ENCODE peak calls at places on chromosome 13, in seven cellular contexts. K is pancreas, X is adrenal gland, B is body of pancreas, F is tibial nerve, H is neuronal stem cell, L is thoracic aorta. N is an unnamed sample.
A peak's percentile ranks its signal among the peaks of the same experiment; 100 is the strongest.

GRCh38 chr13:93226623-93227279 is at the start of gene GPC6:
- DNase-seq in K (no peak), X (peak; percentile 29), B (peak; percentile 59), F (peak; percentile 57), H (peak; percentile 89), L (no peak), N (no peak)

GRCh38 chr13:23899555-23899954 is 2.3 kb upstream of the C1QTNF9B start:
- DNase-seq in K (no peak), X (peak; percentile 41), B (no peak), F (peak; percentile 62), H (no peak), L (no peak), N (peak; percentile 32)

GRCh38 chr13:114161644-114162532 is 17.2 kb upstream of the CFAP97D2 start:
- DNase-seq in K (peak; percentile 43), X (peak; percentile 47), B (peak; percentile 34), F (peak; percentile 40), H (no peak), L (no peak), N (peak; percentile 60)

GRCh38 chr13:108919036-108919907 is 289.9 kb downstream of the MYO16 start:
- DNase-seq in K (no peak), X (peak; percentile 27), B (peak; percentile 18), F (no peak), H (no peak), L (no peak), N (no peak)

GRCh38 chr13:44426461-44426860 is 52.8 kb downstream of the SERP2 start:
- DNase-seq in K (no peak), X (no peak), B (no peak), F (no peak), H (no peak), L (no peak), N (no peak)

GRCh38 chr13:42355118-42355840 is 83.3 kb downstream of the AKAP11 start:
- DNase-seq in K (no peak), X (no peak), B (no peak), F (no peak), H (no peak), L (no peak), N (peak; percentile 84)

GRCh38 chr13:43732726-43733125 is 54.0 kb downstream of the ENOX1 start:
- DNase-seq in K (no peak), X (no peak), B (no peak), F (no peak), H (no peak), L (no peak), N (no peak)

GRCh38 chr13:44309771-44310767 is 63.6 kb upstream of the SERP2 start:
- DNase-seq in K (no peak), X (no peak), B (no peak), F (no peak), H (no peak), L (no peak), N (no peak)

GRCh38 chr13:26557393-26558073 is at the start of gene WASF3:
- DNase-seq in K (peak; percentile 95), X (peak; percentile 97), B (peak; percentile 96), F (peak; percentile 79), H (peak; percentile 95), L (peak; percentile 57), N (no peak)

GRCh38 chr13:65724261-65724660 is 1505.9 kb downstream of the PCDH9 start:
- DNase-seq in K (no peak), X (no peak), B (no peak), F (no peak), H (no peak), L (no peak), N (peak; percentile 33)

GRCh38 chr13:51243832-51244231 is 21.6 kb downstream of the FAM124A start:
- DNase-seq in K (no peak), X (no peak), B (no peak), F (no peak), H (no peak), L (no peak), N (no peak)

GRCh38 chr13:64278493-64278892 is 2862.8 kb upstream of the PCDH20 start:
- DNase-seq in K (no peak), X (no peak), B (no peak), F (no peak), H (no peak), L (no peak), N (no peak)

GRCh38 chr13:30835442-30835841 is 70.6 kb upstream of the MEDAG start:
- DNase-seq in K (no peak), X (no peak), B (no peak), F (no peak), H (no peak), L (no peak), N (no peak)

GRCh38 chr13:85693889-85694511 is 105.2 kb downstream of the SLITRK6 start:
- DNase-seq in K (no peak), X (no peak), B (no peak), F (no peak), H (no peak), L (no peak), N (no peak)

GRCh38 chr13:111213964-111214726 is 99.0 kb downstream of the ARHGEF7 start:
- DNase-seq in K (no peak), X (no peak), B (no peak), F (peak; percentile 40), H (no peak), L (no peak), N (no peak)

GRCh38 chr13:111212517-111212873 is 97.4 kb downstream of the ARHGEF7 start:
- DNase-seq in K (no peak), X (no peak), B (no peak), F (no peak), H (no peak), L (no peak), N (no peak)

GRCh38 chr13:111217661-111218060 is 102.6 kb downstream of the ARHGEF7 start:
- DNase-seq in K (no peak), X (peak; percentile 83), B (peak; percentile 41), F (no peak), H (no peak), L (no peak), N (no peak)

GRCh38 chr13:111216166-111216960 is 101.3 kb downstream of the ARHGEF7 start:
- DNase-seq in K (no peak), X (no peak), B (peak; percentile 62), F (peak; percentile 51), H (peak; percentile 46), L (no peak), N (peak; percentile 65)

GRCh38 chr13:111215081-111216047 is 100.3 kb downstream of the ARHGEF7 start:
- DNase-seq in K (no peak), X (no peak), B (peak; percentile 62), F (no peak), H (no peak), L (no peak), N (no peak)
- H3K4me1 ChIP-seq in K (peaks cover 1% of the 10 kb centered on the region), X (peaks cover 12% of the 10 kb centered on the region), B (peaks cover 19% of the 10 kb centered on the region), F (peaks cover 98% of the 10 kb centered on the region), H (peaks cover 44% of the 10 kb centered on the region), L (peaks cover 96% of the 10 kb centered on the region), N (peaks cover 32% of the 10 kb centered on the region)

GRCh38 chr13:110182461-110182860 is 124.5 kb downstream of the COL4A1 start:
- DNase-seq in K (no peak), X (no peak), B (no peak), F (no peak), H (no peak), L (no peak), N (no peak)

GRCh38 chr13:110179116-110179857 is 127.7 kb downstream of the COL4A1 start:
- DNase-seq in K (no peak), X (no peak), B (no peak), F (no peak), H (no peak), L (no peak), N (no peak)

GRCh38 chr13:110183925-110184324 is 123.0 kb downstream of the COL4A1 start:
- DNase-seq in K (no peak), X (no peak), B (no peak), F (no peak), H (no peak), L (no peak), N (peak; percentile 55)

GRCh38 chr13:110179858-110180156 is 127.2 kb downstream of the COL4A1 start:
- DNase-seq in K (no peak), X (no peak), B (no peak), F (no peak), H (no peak), L (no peak), N (no peak)

GRCh38 chr13:110182003-110182402 is 125.0 kb downstream of the COL4A1 start:
- DNase-seq in K (no peak), X (no peak), B (no peak), F (no peak), H (no peak), L (no peak), N (no peak)
- H3K36me3 ChIP-seq in K (peaks cover under 1% of the 10 kb centered on the region), X (peaks cover 59% of the 10 kb centered on the region), B (no peaks in the 10 kb centered on the region), F (peaks cover 100% of the 10 kb centered on the region), H (peaks cover 25% of the 10 kb centered on the region), L (peaks cover 93% of the 10 kb centered on the region), N (no peaks in the 10 kb centered on the region)

DNA sequence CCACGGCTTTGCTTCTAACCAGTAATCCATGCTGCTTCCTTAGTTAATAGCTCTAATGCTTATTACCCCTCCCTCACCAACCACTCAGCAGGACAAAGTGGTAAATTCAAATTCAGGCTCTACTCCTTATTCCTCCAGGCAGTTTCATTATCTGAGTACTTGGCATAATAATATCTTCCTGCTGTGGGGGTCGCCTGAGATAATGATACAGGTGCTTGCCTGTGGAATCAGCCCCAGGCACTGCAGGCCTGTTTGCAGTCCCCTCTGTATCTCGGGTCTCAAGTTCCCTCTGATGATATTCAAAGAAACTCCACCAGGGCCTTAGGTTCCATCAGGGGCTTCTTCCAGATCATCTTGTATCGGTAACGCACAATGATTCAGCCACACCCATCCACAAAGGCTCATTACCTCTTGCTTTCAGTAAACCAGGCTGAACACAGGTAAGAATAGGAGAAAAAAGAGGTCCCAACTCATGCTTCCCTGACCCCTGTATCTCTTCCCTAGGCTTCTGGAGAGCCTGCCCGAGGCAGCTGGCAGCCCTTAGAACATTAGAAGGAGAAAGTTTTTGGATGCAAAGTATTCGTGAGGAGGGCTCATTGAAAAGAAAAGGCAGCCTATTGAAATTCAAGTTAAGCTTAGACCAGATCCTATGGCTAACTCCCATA is 14.3 kb upstream of the FOXO1 start:
- DNase-seq in K (no peak), X (no peak), B (no peak), F (no peak), H (no peak), L (no peak), N (no peak)
- H3K4me3 ChIP-seq in K (no peak overlapping the region), X (no peak overlapping the region), B (no peak overlapping the region), F (no peak overlapping the region), H (no peak overlapping the region), L (no peak overlapping the region), N (no peak overlapping the region)

GRCh38 chr13:94324409-94325147 is 154.9 kb downstream of the DCT start:
- DNase-seq in K (no peak), X (no peak), B (no peak), F (no peak), H (no peak), L (no peak), N (no peak)
- H3K4me1 ChIP-seq in K (no peaks in the 10 kb centered on the region), X (peaks cover 9% of the 10 kb centered on the region), B (peaks cover 2% of the 10 kb centered on the region), F (peaks cover 22% of the 10 kb centered on the region), H (peaks cover 2% of the 10 kb centered on the region), L (peaks cover 23% of the 10 kb centered on the region), N (peaks cover 52% of the 10 kb centered on the region)

DNA sequence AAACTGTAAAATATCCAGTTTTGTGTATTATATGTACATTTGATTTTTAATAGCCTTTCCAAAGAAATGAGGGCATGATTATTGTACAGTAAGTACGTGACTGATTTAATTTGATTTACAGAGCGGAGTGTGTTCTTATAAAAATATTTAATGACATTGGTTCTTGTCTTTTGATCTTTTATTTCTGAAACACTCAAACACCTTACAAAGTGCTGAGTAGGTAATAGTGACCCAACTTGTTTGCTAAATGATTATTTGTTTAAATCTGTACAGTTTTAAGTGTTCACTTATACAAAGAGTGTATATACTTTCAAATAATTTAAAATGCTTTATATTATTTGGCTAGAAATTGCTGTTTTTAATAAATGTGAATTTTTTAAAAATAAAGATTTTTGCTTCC is 71.5 kb downstream of the COG3 start:
- DNase-seq in K (no peak), X (no peak), B (no peak), F (no peak), H (no peak), L (no peak), N (no peak)
- H3K36me3 ChIP-seq in K (peaks cover 45% of the 10 kb centered on the region), X (peaks cover 36% of the 10 kb centered on the region), B (peaks cover 10% of the 10 kb centered on the region), F (peaks cover 55% of the 10 kb centered on the region), H (peaks cover 12% of the 10 kb centered on the region), L (peaks cover 26% of the 10 kb centered on the region), N (peaks cover 39% of the 10 kb centered on the region)

N was measured in DND-41.